ENCODE peak calls at places on chromosomes 11 and 22, in five cellular contexts. X is stomach, W is GM19239, P is AG08396, U is GM03348. K is an unnamed sample.

GRCh38 chr22:49331223-49331815 is 496.4 kb downstream of the BRD1 start:
- DNase-seq in X (peak; percentile 10), U (peak; percentile 1), P (no peak), W (no peak), K (no peak)

GRCh38 chr11:47587733-47588326 is 1.4 kb downstream of the FAM180B start:
- DNase-seq in U (no peak), P (no peak), W (no peak), X (no peak), K (no peak)

GRCh38 chr22:35930933-35931332 is 97.7 kb downstream of the RBFOX2 start:
- DNase-seq in X (no peak), W (no peak), P (peak; percentile 52), U (peak; percentile 78), K (peak; percentile 69)

GRCh38 chr11:113159967-113160621 is 154.3 kb upstream of the TTC12 start:
- DNase-seq in U (no peak), X (no peak), W (no peak), P (no peak), K (no peak)

GRCh38 chr11:25441432-25441831 is 890.5 kb upstream of the ANO3 start:
- DNase-seq in P (no peak), W (no peak), U (no peak), X (no peak), K (no peak)

GRCh38 chr11:85828640-85828978 is 17.7 kb upstream of the SYTL2 start:
- DNase-seq in P (no peak), U (no peak), W (no peak), X (no peak), K (no peak)

GRCh38 chr22:38177044-38177443 is 4.6 kb downstream of the PLA2G6 start:
- DNase-seq in U (no peak), W (no peak), P (no peak), X (no peak), K (no peak)

GRCh38 chr11:70573701-70574151 is 175.4 kb downstream of the CTTN start:
- DNase-seq in U (no peak), P (no peak), W (no peak), X (no peak), K (no peak)

GRCh38 chr11:11316651-11317050 is 36.4 kb downstream of the CSNK2A3 start:
- DNase-seq in U (no peak), X (no peak), W (no peak), P (no peak), K (no peak)

GRCh38 chr11:129075757-129076156 is 116.4 kb downstream of the ARHGAP32 start:
- DNase-seq in U (no peak), P (no peak), X (no peak), W (no peak), K (no peak)

GRCh38 chr11:95926714-95927113 is 2.8 kb upstream of the MTMR2 start:
- DNase-seq in U (no peak), X (no peak), W (no peak), P (no peak), K (no peak)

GRCh38 chr11:64649304-64649703 is 58.3 kb downstream of the SLC22A12 start:
- DNase-seq in U (no peak), P (no peak), W (no peak), X (no peak), K (no peak)

GRCh38 chr22:29313126-29314071 is 2.1 kb downstream of the RASL10A start:
- DNase-seq in P (peak; percentile 63), W (no peak), X (no peak), U (peak; percentile 49), K (no peak)

GRCh38 chr11:68664141-68664540 is 20.2 kb upstream of the GAL start:
- DNase-seq in W (no peak), X (no peak), U (no peak), P (no peak), K (no peak)

GRCh38 chr22:43213962-43214361 is 27.0 kb upstream of the TTLL12 start:
- DNase-seq in W (no peak), P (no peak), X (no peak), U (no peak), K (no peak)

GRCh38 chr22:29149841-29150555 is 55.7 kb upstream of the EMID1 start:
- DNase-seq in U (no peak), X (no peak), W (no peak), P (no peak), K (no peak)

GRCh38 chr11:6663794-6664478 is 8.3 kb upstream of the DCHS1 start:
- DNase-seq in X (no peak), P (no peak), W (no peak), U (no peak), K (no peak)

GRCh38 chr11:57711414-57712255 is at the start of gene MED19:
- DNase-seq in U (peak; percentile 81), X (peak; percentile 87), W (peak; percentile 54), P (peak; percentile 73), K (peak; percentile 79)

GRCh38 chr11:61814242-61814957 is 2.4 kb downstream of the FADS1 start:
- DNase-seq in U (no peak), W (no peak), X (no peak), P (no peak), K (peak; percentile 43)

GRCh38 chr22:42813501-42813900 is 43.6 kb downstream of the ARFGAP3 start:
- DNase-seq in W (no peak), P (no peak), X (no peak), U (no peak), K (no peak)

GRCh38 chr11:103581680-103582265 is 454.7 kb upstream of the DDI1 start:
- DNase-seq in U (no peak), X (no peak), P (no peak), W (no peak), K (no peak)

GRCh38 chr11:134586726-134587125 is 174.7 kb upstream of the B3GAT1 start:
- DNase-seq in U (no peak), X (no peak), W (no peak), P (no peak), K (no peak)

GRCh38 chr22:26452236-26453016 is 23.4 kb downstream of the ASPHD2 start:
- DNase-seq in P (no peak), W (no peak), X (peak; percentile 22), U (no peak), K (no peak)

GRCh38 chr11:119764108-119764874 is 35.3 kb upstream of the NECTIN1 start:
- DNase-seq in W (no peak), X (no peak), P (peak; percentile 68), U (peak; percentile 86), K (peak; percentile 18)

GRCh38 chr11:24779791-24780190 is 282.9 kb downstream of the LUZP2 start:
- DNase-seq in X (no peak), W (no peak), U (no peak), P (no peak), K (no peak)

GRCh38 chr11:8531982-8532381 is 62.0 kb downstream of the STK33 start:
- DNase-seq in W (no peak), P (no peak), X (no peak), U (no peak), K (no peak)

GRCh38 chr11:104033134-104033533 is 3.3 kb upstream of the DDI1 start:
- DNase-seq in X (no peak), W (no peak), P (peak; percentile 86), U (peak; percentile 68), K (peak; percentile 81)

GRCh38 chr11:59216654-59217640 is 4.2 kb upstream of the MPEG1 start:
- DNase-seq in P (peak; percentile 37), X (peak; percentile 40), U (peak; percentile 22), W (peak; percentile 44), K (peak; percentile 73)